ENCODE peak calls at places on chromosomes 3 and 15, in seven cellular contexts. Y is effector memory CD4-positive, alpha-beta T cell; K is H1; T is IMR-90; H is epithelial cell of proximal tubule; J is CD4-positive, alpha-beta memory T cell; G is heart left ventricle. X is an unnamed sample.

GRCh38 chr3:153752405-153753027 is 368.7 kb upstream of the ARHGEF26 start:
- DNase-seq in G (no peak), T (no peak), Y (no peak), J (no peak), H (peak), K (no peak), X (no peak)

GRCh38 chr15:50862553-50862952 is 45.9 kb upstream of the AP4E1 start:
- DNase-seq in G (no peak), T (no peak), Y (no peak), K (no peak), H (no peak), J (no peak), X (no peak)

GRCh38 chr15:79967331-79968182 is 3.4 kb downstream of the BCL2A1 start:
- DNase-seq in G (no peak), T (no peak), Y (no peak), H (no peak), K (no peak), J (peak), X (no peak)

GRCh38 chr3:73295511-73296257 is 234.2 kb downstream of the EBLN2 start:
- DNase-seq in H (no peak), K (no peak), T (no peak), Y (no peak), J (no peak), G (no peak), X (no peak)

GRCh38 chr15:80996247-80996646 is 4.5 kb upstream of the TLNRD1 start:
- DNase-seq in Y (no peak), G (no peak), J (no peak), T (no peak), H (no peak), K (no peak), X (no peak)

GRCh38 chr15:92915766-92916435 is 15.8 kb downstream of the CHD2 start:
- DNase-seq in T (peak), G (no peak), K (no peak), Y (no peak), J (no peak), H (no peak), X (no peak)

GRCh38 chr3:189902230-189903186 is 218.2 kb downstream of the P3H2 start:
- DNase-seq in T (peak), G (no peak), H (no peak), K (no peak), Y (no peak), J (no peak), X (no peak)

GRCh38 chr15:57340673-57341259 is 35.5 kb upstream of the CGNL1 start:
- DNase-seq in J (no peak), T (peak), H (no peak), G (peak), K (no peak), Y (no peak), X (peak)

GRCh38 chr15:39736646-39737550 is 45.7 kb downstream of the FSIP1 start:
- DNase-seq in T (no peak), H (no peak), Y (no peak), K (no peak), J (no peak), G (peak), X (no peak)

GRCh38 chr3:143348486-143349327 is 229.1 kb downstream of the CHST2 start:
- DNase-seq in K (no peak), J (no peak), T (no peak), H (no peak), G (no peak), Y (no peak), X (no peak)

GRCh38 chr15:94282269-94283250 is 51.2 kb downstream of the MCTP2 start:
- DNase-seq in K (no peak), T (no peak), H (no peak), Y (no peak), J (no peak), G (no peak), X (no peak)

GRCh38 chr3:42601898-42602581 is 1.6 kb downstream of the NKTR start:
- DNase-seq in Y (no peak), T (peak), K (no peak), G (no peak), J (no peak), H (no peak), X (no peak)

GRCh38 chr3:171873561-171873960 is 30.4 kb downstream of the TMEM212 start:
- DNase-seq in H (no peak), G (no peak), K (no peak), J (no peak), T (peak), Y (no peak), X (no peak)

GRCh38 chr3:179563298-179563934 is 690 bp downstream of the ACTL6A start:
- DNase-seq in K (peak), H (no peak), J (peak), T (peak), G (peak), Y (peak), X (peak)

GRCh38 chr3:155730843-155731242 is 14.0 kb downstream of the PLCH1 start:
- DNase-seq in J (no peak), G (no peak), K (no peak), Y (no peak), H (no peak), T (no peak), X (no peak)

GRCh38 chr3:180947761-180948390 is 35.4 kb downstream of the FXR1 start:
- DNase-seq in H (no peak), Y (no peak), J (no peak), G (no peak), T (no peak), K (no peak), X (no peak)

GRCh38 chr3:49616061-49616460 is 58.1 kb upstream of the APEH start:
- DNase-seq in K (no peak), T (no peak), H (no peak), Y (no peak), G (no peak), J (no peak), X (no peak)

GRCh38 chr15:89121414-89121813 is 33.2 kb downstream of the ABHD2 start:
- DNase-seq in J (no peak), T (no peak), H (no peak), Y (no peak), G (no peak), K (no peak), X (no peak)

GRCh38 chr15:74431645-74432044 is 2.1 kb downstream of the SEMA7A start:
- DNase-seq in G (no peak), Y (no peak), H (no peak), K (no peak), T (no peak), J (no peak), X (no peak)

GRCh38 chr3:104519968-104520655 is 846.6 kb upstream of the ALCAM start:
- DNase-seq in G (no peak), J (no peak), Y (no peak), H (no peak), K (no peak), T (no peak), X (no peak)

GRCh38 chr3:197376735-197377555 is 78.5 kb upstream of the DLG1 start:
- DNase-seq in T (no peak), G (no peak), H (no peak), J (no peak), K (no peak), Y (no peak), X (no peak)

GRCh38 chr3:126208618-126209256 is 28.4 kb upstream of the ALDH1L1 start:
- DNase-seq in G (peak), Y (no peak), J (no peak), T (peak), H (peak), K (no peak), X (peak)

GRCh38 chr15:67884009-67884408 is 44.2 kb upstream of the RNU6-1 start:
- DNase-seq in T (no peak), Y (no peak), G (no peak), K (no peak), H (no peak), J (no peak), X (no peak)
- H3K4me3 ChIP-seq in T (no peak), Y (peak), G (peak), K (no peak), H (peak), J (peak), X (no peak)

DNA sequence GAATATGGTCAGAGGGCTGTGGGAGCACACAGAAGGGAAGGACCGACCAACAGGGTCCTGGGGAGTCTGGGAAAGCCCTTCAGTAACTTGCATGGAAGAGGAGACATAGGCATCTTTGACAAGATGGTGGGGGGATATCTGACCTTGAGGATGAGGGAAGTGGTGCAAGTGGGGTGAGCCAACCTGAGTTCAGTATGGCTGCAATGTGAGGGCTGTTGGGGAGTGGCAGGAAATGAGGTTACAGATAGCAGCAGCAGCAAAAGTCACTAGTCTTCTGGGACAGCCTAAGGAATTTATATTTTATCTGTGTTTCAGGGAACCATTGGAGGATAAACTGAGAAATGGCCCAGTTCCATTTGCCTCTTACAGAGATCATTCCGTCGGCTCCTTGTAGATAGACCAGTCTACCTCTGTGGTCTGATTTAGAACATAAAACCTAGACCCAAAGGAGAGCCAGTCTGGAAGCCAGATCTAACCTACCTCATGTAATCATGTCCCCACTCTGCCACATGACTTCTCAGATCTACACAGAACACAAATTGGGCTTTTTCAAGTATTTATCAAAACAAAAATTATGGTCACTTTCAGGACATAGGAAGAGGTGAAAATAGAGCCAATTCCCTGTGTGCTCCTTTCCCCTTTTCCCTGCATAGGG is 75.6 kb downstream of the ST6GAL1 start:
- DNase-seq in Y (no peak), J (peak), K (no peak), H (no peak), T (no peak), G (no peak), X (no peak)
- H3K4me3 ChIP-seq in Y (no peak), J (no peak), K (no peak), H (no peak), T (no peak), G (no peak), X (no peak)

GRCh38 chr3:135235541-135235940 is 440.5 kb downstream of the EPHB1 start:
- DNase-seq in G (no peak), H (no peak), T (no peak), Y (no peak), K (no peak), J (no peak), X (no peak)
- H3K4me3 ChIP-seq in G (no peak), H (no peak), T (no peak), Y (no peak), K (no peak), J (no peak), X (no peak)

DNA sequence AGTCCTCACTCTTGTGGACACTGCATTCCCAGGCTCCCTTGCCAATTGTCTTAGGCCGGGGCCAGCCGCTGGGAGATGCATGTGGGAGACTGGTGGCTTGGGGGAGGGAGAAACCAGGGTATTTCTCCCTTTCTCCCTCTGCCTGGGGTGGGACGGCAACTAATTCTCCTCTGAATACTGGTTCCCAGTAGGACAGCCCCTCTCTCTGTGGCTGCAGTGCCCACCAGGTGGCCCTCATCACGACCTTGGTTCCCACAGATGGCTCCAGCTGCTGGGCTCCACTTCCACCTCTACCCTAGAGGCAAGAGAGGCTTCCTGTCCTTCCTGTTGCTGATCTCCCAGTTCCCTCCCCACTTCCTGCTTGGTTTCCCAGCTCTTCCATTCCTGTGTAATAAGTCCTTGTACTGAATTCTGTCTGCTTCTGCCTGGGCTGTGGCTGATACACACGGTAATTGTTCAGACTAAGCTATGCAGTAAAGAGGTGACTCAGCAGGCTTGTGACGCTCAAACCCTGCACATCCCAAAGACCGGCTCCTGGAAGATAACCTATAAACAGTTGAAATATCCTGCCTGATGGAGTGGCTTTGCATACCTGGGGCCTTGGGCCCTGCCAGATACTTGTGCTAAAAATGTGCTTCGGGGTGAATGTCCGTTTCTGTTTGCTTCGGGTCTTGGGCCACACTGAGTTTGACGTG is 20.4 kb upstream of the COPG1 start:
- DNase-seq in J (no peak), H (no peak), Y (no peak), G (peak), T (peak), K (no peak), X (peak)
- H3K4me3 ChIP-seq in J (no peak), H (no peak), Y (no peak), G (no peak), T (no peak), K (no peak), X (no peak)

DNA sequence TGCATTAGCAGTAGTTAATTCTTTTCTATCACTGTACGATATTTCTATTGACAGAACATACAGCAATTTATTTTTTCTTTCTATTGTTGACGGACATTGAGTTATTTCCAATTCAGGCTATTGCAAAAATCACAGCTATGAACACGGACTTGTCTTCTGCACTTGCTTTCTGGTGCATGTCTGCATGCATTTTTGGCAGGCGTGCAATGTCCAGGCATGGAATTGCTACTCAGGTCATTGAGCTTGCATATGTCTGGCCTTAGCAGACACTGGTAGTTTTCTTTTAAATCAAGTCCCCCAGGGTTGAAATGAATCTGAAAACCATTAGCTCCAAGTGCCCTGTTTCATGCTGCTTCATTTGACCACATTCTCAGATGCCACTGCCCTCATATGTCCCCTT is 72.9 kb downstream of the LRIG1 start:
- DNase-seq in T (no peak), K (no peak), H (no peak), Y (no peak), J (no peak), G (no peak), X (no peak)
- H3K4me3 ChIP-seq in T (no peak), K (no peak), H (no peak), Y (no peak), J (no peak), G (no peak), X (no peak)